ENCODE peak calls at places on chromosomes 6 and 20, in ten cellular contexts. One of them, this sample, is unnamed.

GRCh38 chr6:155093430-155093829 is 98.3 kb downstream of the TIAM2 start:
- DNase-seq in stimulated activated CD4-positive, alpha-beta T cell treated with anti-CD3 and anti-CD28 coated beads, Interleukin-4, amount 100 ng/mL, for 48 hours: peak; percentile 19
- DNase-seq in heart left ventricle: no peak
- DNase-seq in SW 1271: no peak
- DNase-seq in hypothalamus: no peak
- DNase-seq in foreskin fibroblast: no peak
- DNase-seq in neural crest cell: no peak
- DNase-seq in NCI-H69: no peak
- DNase-seq in activated CD4-positive, alpha-beta T cell treated with anti-CD3 and anti-CD28 coated beads for 48 hours: peak; percentile 47
- DNase-seq in sciatic nerve: no peak
- DNase-seq in this sample: no peak

GRCh38 chr6:119523546-119523945 is 174.0 kb upstream of the MAN1A1 start:
- DNase-seq in stimulated activated CD4-positive, alpha-beta T cell treated with anti-CD3 and anti-CD28 coated beads, Interleukin-4, amount 100 ng/mL, for 48 hours: no peak
- DNase-seq in heart left ventricle: no peak
- DNase-seq in SW 1271: no peak
- DNase-seq in hypothalamus: no peak
- DNase-seq in foreskin fibroblast: no peak
- DNase-seq in neural crest cell: no peak
- DNase-seq in NCI-H69: peak; percentile 55
- DNase-seq in activated CD4-positive, alpha-beta T cell treated with anti-CD3 and anti-CD28 coated beads for 48 hours: no peak
- DNase-seq in sciatic nerve: no peak
- DNase-seq in this sample: no peak

GRCh38 chr6:39367661-39368060 is 45.2 kb upstream of the KCNK16 start:
- DNase-seq in stimulated activated CD4-positive, alpha-beta T cell treated with anti-CD3 and anti-CD28 coated beads, Interleukin-4, amount 100 ng/mL, for 48 hours: no peak
- DNase-seq in heart left ventricle: no peak
- DNase-seq in SW 1271: no peak
- DNase-seq in hypothalamus: no peak
- DNase-seq in foreskin fibroblast: no peak
- DNase-seq in neural crest cell: no peak
- DNase-seq in NCI-H69: peak; percentile 22
- DNase-seq in activated CD4-positive, alpha-beta T cell treated with anti-CD3 and anti-CD28 coated beads for 48 hours: no peak
- DNase-seq in sciatic nerve: no peak
- DNase-seq in this sample: no peak

GRCh38 chr20:45157977-45158376 is 16.7 kb upstream of the PI3 start:
- DNase-seq in stimulated activated CD4-positive, alpha-beta T cell treated with anti-CD3 and anti-CD28 coated beads, Interleukin-4, amount 100 ng/mL, for 48 hours: no peak
- DNase-seq in heart left ventricle: no peak
- DNase-seq in SW 1271: no peak
- DNase-seq in hypothalamus: no peak
- DNase-seq in foreskin fibroblast: peak; percentile 53
- DNase-seq in neural crest cell: no peak
- DNase-seq in NCI-H69: no peak
- DNase-seq in activated CD4-positive, alpha-beta T cell treated with anti-CD3 and anti-CD28 coated beads for 48 hours: no peak
- DNase-seq in sciatic nerve: no peak
- DNase-seq in this sample: peak; percentile 85

GRCh38 chr20:63253438-63254236 is 626 bp downstream of the NKAIN4 start:
- DNase-seq in stimulated activated CD4-positive, alpha-beta T cell treated with anti-CD3 and anti-CD28 coated beads, Interleukin-4, amount 100 ng/mL, for 48 hours: no peak
- DNase-seq in heart left ventricle: peak; percentile 58
- DNase-seq in SW 1271: no peak
- DNase-seq in hypothalamus: peak; percentile 65
- DNase-seq in foreskin fibroblast: no peak
- DNase-seq in neural crest cell: peak; percentile 70
- DNase-seq in NCI-H69: peak; percentile 29
- DNase-seq in activated CD4-positive, alpha-beta T cell treated with anti-CD3 and anti-CD28 coated beads for 48 hours: no peak
- DNase-seq in sciatic nerve: no peak
- DNase-seq in this sample: peak; percentile 23

GRCh38 chr6:39268721-39269120 is 39.4 kb upstream of the KCNK5 start:
- DNase-seq in stimulated activated CD4-positive, alpha-beta T cell treated with anti-CD3 and anti-CD28 coated beads, Interleukin-4, amount 100 ng/mL, for 48 hours: no peak
- DNase-seq in heart left ventricle: no peak
- DNase-seq in SW 1271: no peak
- DNase-seq in hypothalamus: no peak
- DNase-seq in foreskin fibroblast: no peak
- DNase-seq in neural crest cell: no peak
- DNase-seq in NCI-H69: no peak
- DNase-seq in activated CD4-positive, alpha-beta T cell treated with anti-CD3 and anti-CD28 coated beads for 48 hours: no peak
- DNase-seq in sciatic nerve: no peak
- DNase-seq in this sample: no peak

GRCh38 chr20:10536531-10536930 is 101.4 kb downstream of the SLX4IP start:
- DNase-seq in stimulated activated CD4-positive, alpha-beta T cell treated with anti-CD3 and anti-CD28 coated beads, Interleukin-4, amount 100 ng/mL, for 48 hours: no peak
- DNase-seq in heart left ventricle: no peak
- DNase-seq in SW 1271: no peak
- DNase-seq in hypothalamus: no peak
- DNase-seq in foreskin fibroblast: no peak
- DNase-seq in neural crest cell: no peak
- DNase-seq in NCI-H69: peak; percentile 85
- DNase-seq in activated CD4-positive, alpha-beta T cell treated with anti-CD3 and anti-CD28 coated beads for 48 hours: peak; percentile 35
- DNase-seq in sciatic nerve: no peak
- DNase-seq in this sample: peak; percentile 52

GRCh38 chr20:51365670-51366069 is 176.8 kb downstream of the NFATC2 start:
- DNase-seq in stimulated activated CD4-positive, alpha-beta T cell treated with anti-CD3 and anti-CD28 coated beads, Interleukin-4, amount 100 ng/mL, for 48 hours: no peak
- DNase-seq in heart left ventricle: no peak
- DNase-seq in SW 1271: peak; percentile 27
- DNase-seq in hypothalamus: no peak
- DNase-seq in foreskin fibroblast: peak; percentile 83
- DNase-seq in neural crest cell: no peak
- DNase-seq in NCI-H69: no peak
- DNase-seq in activated CD4-positive, alpha-beta T cell treated with anti-CD3 and anti-CD28 coated beads for 48 hours: no peak
- DNase-seq in sciatic nerve: no peak
- DNase-seq in this sample: peak; percentile 61

GRCh38 chr20:433300-433975 is 25.3 kb downstream of the RBCK1 start:
- DNase-seq in stimulated activated CD4-positive, alpha-beta T cell treated with anti-CD3 and anti-CD28 coated beads, Interleukin-4, amount 100 ng/mL, for 48 hours: peak; percentile 62
- DNase-seq in heart left ventricle: no peak
- DNase-seq in SW 1271: no peak
- DNase-seq in hypothalamus: no peak
- DNase-seq in foreskin fibroblast: no peak
- DNase-seq in neural crest cell: no peak
- DNase-seq in NCI-H69: no peak
- DNase-seq in activated CD4-positive, alpha-beta T cell treated with anti-CD3 and anti-CD28 coated beads for 48 hours: peak; percentile 77
- DNase-seq in sciatic nerve: peak; percentile 32
- DNase-seq in this sample: peak; percentile 65

GRCh38 chr20:38842558-38842981 is 37.1 kb downstream of the PPP1R16B start:
- DNase-seq in stimulated activated CD4-positive, alpha-beta T cell treated with anti-CD3 and anti-CD28 coated beads, Interleukin-4, amount 100 ng/mL, for 48 hours: peak; percentile 80
- DNase-seq in heart left ventricle: no peak
- DNase-seq in SW 1271: no peak
- DNase-seq in hypothalamus: no peak
- DNase-seq in foreskin fibroblast: no peak
- DNase-seq in neural crest cell: no peak
- DNase-seq in NCI-H69: no peak
- DNase-seq in activated CD4-positive, alpha-beta T cell treated with anti-CD3 and anti-CD28 coated beads for 48 hours: peak; percentile 87
- DNase-seq in sciatic nerve: no peak
- DNase-seq in this sample: no peak

GRCh38 chr6:114403858-114404257 is 61.0 kb upstream of the HS3ST5 start:
- DNase-seq in stimulated activated CD4-positive, alpha-beta T cell treated with anti-CD3 and anti-CD28 coated beads, Interleukin-4, amount 100 ng/mL, for 48 hours: no peak
- DNase-seq in heart left ventricle: no peak
- DNase-seq in SW 1271: no peak
- DNase-seq in hypothalamus: no peak
- DNase-seq in foreskin fibroblast: no peak
- DNase-seq in neural crest cell: no peak
- DNase-seq in NCI-H69: no peak
- DNase-seq in activated CD4-positive, alpha-beta T cell treated with anti-CD3 and anti-CD28 coated beads for 48 hours: no peak
- DNase-seq in sciatic nerve: no peak
- DNase-seq in this sample: no peak

GRCh38 chr20:34017610-34018009 is 23.9 kb downstream of the RALY start:
- DNase-seq in stimulated activated CD4-positive, alpha-beta T cell treated with anti-CD3 and anti-CD28 coated beads, Interleukin-4, amount 100 ng/mL, for 48 hours: no peak
- DNase-seq in heart left ventricle: no peak
- DNase-seq in SW 1271: peak; percentile 83
- DNase-seq in hypothalamus: no peak
- DNase-seq in foreskin fibroblast: peak; percentile 83
- DNase-seq in neural crest cell: no peak
- DNase-seq in NCI-H69: no peak
- DNase-seq in activated CD4-positive, alpha-beta T cell treated with anti-CD3 and anti-CD28 coated beads for 48 hours: no peak
- DNase-seq in sciatic nerve: no peak
- DNase-seq in this sample: peak; percentile 96

GRCh38 chr6:33432546-33432945 is 12.7 kb downstream of the SYNGAP1 start:
- DNase-seq in stimulated activated CD4-positive, alpha-beta T cell treated with anti-CD3 and anti-CD28 coated beads, Interleukin-4, amount 100 ng/mL, for 48 hours: no peak
- DNase-seq in heart left ventricle: no peak
- DNase-seq in SW 1271: no peak
- DNase-seq in hypothalamus: no peak
- DNase-seq in foreskin fibroblast: no peak
- DNase-seq in neural crest cell: no peak
- DNase-seq in NCI-H69: no peak
- DNase-seq in activated CD4-positive, alpha-beta T cell treated with anti-CD3 and anti-CD28 coated beads for 48 hours: no peak
- DNase-seq in sciatic nerve: no peak
- DNase-seq in this sample: no peak

GRCh38 chr20:63541371-63541770 is 4.2 kb upstream of the PTK6 start:
- DNase-seq in stimulated activated CD4-positive, alpha-beta T cell treated with anti-CD3 and anti-CD28 coated beads, Interleukin-4, amount 100 ng/mL, for 48 hours: no peak
- DNase-seq in heart left ventricle: no peak
- DNase-seq in SW 1271: no peak
- DNase-seq in hypothalamus: no peak
- DNase-seq in foreskin fibroblast: no peak
- DNase-seq in neural crest cell: no peak
- DNase-seq in NCI-H69: no peak
- DNase-seq in activated CD4-positive, alpha-beta T cell treated with anti-CD3 and anti-CD28 coated beads for 48 hours: no peak
- DNase-seq in sciatic nerve: no peak
- DNase-seq in this sample: no peak

GRCh38 chr6:145823322-145823944 is 8.8 kb upstream of the FBXO30 start:
- DNase-seq in stimulated activated CD4-positive, alpha-beta T cell treated with anti-CD3 and anti-CD28 coated beads, Interleukin-4, amount 100 ng/mL, for 48 hours: no peak
- DNase-seq in heart left ventricle: no peak
- DNase-seq in SW 1271: no peak
- DNase-seq in hypothalamus: no peak
- DNase-seq in foreskin fibroblast: no peak
- DNase-seq in neural crest cell: no peak
- DNase-seq in NCI-H69: no peak
- DNase-seq in activated CD4-positive, alpha-beta T cell treated with anti-CD3 and anti-CD28 coated beads for 48 hours: no peak
- DNase-seq in sciatic nerve: no peak
- DNase-seq in this sample: no peak

GRCh38 chr6:129785081-129785755 is 75.2 kb upstream of the ARHGAP18 start:
- DNase-seq in stimulated activated CD4-positive, alpha-beta T cell treated with anti-CD3 and anti-CD28 coated beads, Interleukin-4, amount 100 ng/mL, for 48 hours: no peak
- DNase-seq in heart left ventricle: no peak
- DNase-seq in SW 1271: peak; percentile 20
- DNase-seq in hypothalamus: no peak
- DNase-seq in foreskin fibroblast: peak; percentile 38
- DNase-seq in neural crest cell: no peak
- DNase-seq in NCI-H69: no peak
- DNase-seq in activated CD4-positive, alpha-beta T cell treated with anti-CD3 and anti-CD28 coated beads for 48 hours: no peak
- DNase-seq in sciatic nerve: no peak
- DNase-seq in this sample: peak; percentile 16

GRCh38 chr6:134512946-134513345 is 195.0 kb upstream of the SGK1 start:
- DNase-seq in stimulated activated CD4-positive, alpha-beta T cell treated with anti-CD3 and anti-CD28 coated beads, Interleukin-4, amount 100 ng/mL, for 48 hours: no peak
- DNase-seq in heart left ventricle: peak; percentile 72
- DNase-seq in SW 1271: no peak
- DNase-seq in hypothalamus: no peak
- DNase-seq in foreskin fibroblast: no peak
- DNase-seq in neural crest cell: no peak
- DNase-seq in NCI-H69: no peak
- DNase-seq in activated CD4-positive, alpha-beta T cell treated with anti-CD3 and anti-CD28 coated beads for 48 hours: no peak
- DNase-seq in sciatic nerve: no peak
- DNase-seq in this sample: no peak

GRCh38 chr6:119020597-119021561 is 57.6 kb downstream of the FAM184A start:
- DNase-seq in stimulated activated CD4-positive, alpha-beta T cell treated with anti-CD3 and anti-CD28 coated beads, Interleukin-4, amount 100 ng/mL, for 48 hours: no peak
- DNase-seq in heart left ventricle: no peak
- DNase-seq in SW 1271: no peak
- DNase-seq in hypothalamus: no peak
- DNase-seq in foreskin fibroblast: no peak
- DNase-seq in neural crest cell: no peak
- DNase-seq in NCI-H69: no peak
- DNase-seq in activated CD4-positive, alpha-beta T cell treated with anti-CD3 and anti-CD28 coated beads for 48 hours: no peak
- DNase-seq in sciatic nerve: no peak
- DNase-seq in this sample: no peak

GRCh38 chr6:4358414-4359107 is 223.2 kb upstream of the ECI2 start:
- DNase-seq in stimulated activated CD4-positive, alpha-beta T cell treated with anti-CD3 and anti-CD28 coated beads, Interleukin-4, amount 100 ng/mL, for 48 hours: peak; percentile 32
- DNase-seq in heart left ventricle: peak; percentile 88
- DNase-seq in SW 1271: peak; percentile 99
- DNase-seq in hypothalamus: peak; percentile 61
- DNase-seq in foreskin fibroblast: peak; percentile 100
- DNase-seq in neural crest cell: peak; percentile 31
- DNase-seq in NCI-H69: peak; percentile 74
- DNase-seq in activated CD4-positive, alpha-beta T cell treated with anti-CD3 and anti-CD28 coated beads for 48 hours: peak; percentile 63
- DNase-seq in sciatic nerve: peak; percentile 75
- DNase-seq in this sample: peak; percentile 100

GRCh38 chr6:37171141-37171969 is 1.4 kb downstream of the PIM1 start:
- DNase-seq in stimulated activated CD4-positive, alpha-beta T cell treated with anti-CD3 and anti-CD28 coated beads, Interleukin-4, amount 100 ng/mL, for 48 hours: no peak
- DNase-seq in heart left ventricle: peak; percentile 78
- DNase-seq in SW 1271: peak; percentile 57
- DNase-seq in hypothalamus: peak; percentile 34
- DNase-seq in foreskin fibroblast: peak; percentile 40
- DNase-seq in neural crest cell: peak; percentile 14
- DNase-seq in NCI-H69: peak; percentile 75
- DNase-seq in activated CD4-positive, alpha-beta T cell treated with anti-CD3 and anti-CD28 coated beads for 48 hours: peak; percentile 52
- DNase-seq in sciatic nerve: peak; percentile 78
- DNase-seq in this sample: peak; percentile 32

GRCh38 chr20:61543931-61544745 is 292.1 kb downstream of the CDH4 start:
- DNase-seq in stimulated activated CD4-positive, alpha-beta T cell treated with anti-CD3 and anti-CD28 coated beads, Interleukin-4, amount 100 ng/mL, for 48 hours: no peak
- DNase-seq in heart left ventricle: no peak
- DNase-seq in SW 1271: no peak
- DNase-seq in hypothalamus: no peak
- DNase-seq in foreskin fibroblast: no peak
- DNase-seq in neural crest cell: no peak
- DNase-seq in NCI-H69: no peak
- DNase-seq in activated CD4-positive, alpha-beta T cell treated with anti-CD3 and anti-CD28 coated beads for 48 hours: no peak
- DNase-seq in sciatic nerve: no peak
- DNase-seq in this sample: no peak